ENCODE peak calls at places on chromosome 10, in four cellular contexts. O, J, A and W are unnamed samples.

GRCh38 chr10:71127019-71127534 is 85.3 kb upstream of the UNC5B start:
- DNase-seq in O (no peak), J (no peak), A (no peak), W (no peak)

GRCh38 chr10:92240289-92241157 is 50.4 kb downstream of the CPEB3 start:
- DNase-seq in O (peak), J (peak), A (no peak), W (peak)

GRCh38 chr10:63766766-63767505 is 245.7 kb downstream of the REEP3 start:
- DNase-seq in O (no peak), J (peak), A (no peak), W (no peak)

GRCh38 chr10:66852811-66853210 is 73.0 kb upstream of the LRRTM3 start:
- DNase-seq in O (no peak), J (no peak), A (no peak), W (no peak)

GRCh38 chr10:79378647-79379511 is 31.6 kb downstream of the PPIF start:
- DNase-seq in O (no peak), J (no peak), A (no peak), W (no peak)

GRCh38 chr10:91745086-91745831 is 53.0 kb upstream of the TNKS2 start:
- DNase-seq in O (peak), J (peak), A (no peak), W (no peak)

GRCh38 chr10:21724695-21725371 is 190.8 kb downstream of the MLLT10 start:
- DNase-seq in O (peak), J (peak), A (no peak), W (peak)

GRCh38 chr10:6136215-6137201 is 47.7 kb downstream of the RBM17 start:
- DNase-seq in O (peak), J (peak), A (no peak), W (no peak)

GRCh38 chr10:28587270-28587969 is 54.5 kb downstream of the WAC start:
- DNase-seq in O (no peak), J (peak), A (no peak), W (no peak)

GRCh38 chr10:29691564-29692064 is 56.8 kb upstream of the SVIL start:
- DNase-seq in O (no peak), J (no peak), A (no peak), W (no peak)

GRCh38 chr10:93916257-93917063 is 22.7 kb downstream of the SLC35G1 start:
- DNase-seq in O (peak), J (peak), A (no peak), W (no peak)

GRCh38 chr10:119770928-119771327 is 45.1 kb downstream of the INPP5F start:
- DNase-seq in O (no peak), J (peak), A (no peak), W (no peak)

GRCh38 chr10:5895804-5896203 is 5.8 kb downstream of the FBH1 start:
- DNase-seq in O (no peak), J (no peak), A (no peak), W (no peak)

GRCh38 chr10:126570631-126571170 is 99.8 kb downstream of the C10orf90 start:
- DNase-seq in O (no peak), J (no peak), A (no peak), W (no peak)

GRCh38 chr10:110398419-110399162 is 93.9 kb upstream of the SMNDC1 start:
- DNase-seq in O (peak), J (peak), A (no peak), W (no peak)

GRCh38 chr10:47019546-47019945 is 108.3 kb downstream of the PTPN20 start:
- DNase-seq in O (no peak), J (no peak), A (no peak), W (no peak)

GRCh38 chr10:103192451-103193106 is 493 bp downstream of the NT5C2 start:
- DNase-seq in O (peak), J (peak), A (peak), W (no peak)

GRCh38 chr10:10629512-10629911 is 388.2 kb upstream of the CELF2 start:
- DNase-seq in O (peak), J (no peak), A (no peak), W (no peak)

GRCh38 chr10:130708465-130708864 is 572.3 kb downstream of the GLRX3 start:
- DNase-seq in O (no peak), J (no peak), A (no peak), W (no peak)

GRCh38 chr10:77915299-77916105 is 11.1 kb downstream of the DLG5 start:
- DNase-seq in O (no peak), J (no peak), A (no peak), W (no peak)

GRCh38 chr10:89062861-89063260 is 72.3 kb downstream of the FAS start:
- DNase-seq in O (no peak), J (no peak), A (no peak), W (no peak)

GRCh38 chr10:131856441-131857094 is 44.2 kb upstream of the PPP2R2D start:
- DNase-seq in O (no peak), J (no peak), A (no peak), W (no peak)

GRCh38 chr10:61923210-61924024 is 21.9 kb downstream of the ARID5B start:
- DNase-seq in O (no peak), J (no peak), A (no peak), W (no peak)

GRCh38 chr10:80122110-80122710 is 10.3 kb upstream of the PLAC9 start:
- DNase-seq in O (no peak), J (peak), A (no peak), W (no peak)